ENCODE peak calls at places on chromosomes 11 and 22, in four cellular contexts. One of them, this sample, is unnamed.

GRCh38 chr11:104487035-104487775 is 323.3 kb upstream of the PDGFD start:
- DNase-seq in endodermal cell: no peak
- DNase-seq in adrenal gland: no peak
- DNase-seq in Caco-2: no peak
- DNase-seq in this sample: no peak

GRCh38 chr22:19393704-19394103 is 37.8 kb downstream of the HIRA start:
- DNase-seq in endodermal cell: peak; percentile 37
- DNase-seq in adrenal gland: no peak
- DNase-seq in Caco-2: no peak
- DNase-seq in this sample: no peak

GRCh38 chr11:78291754-78292108 is 103.0 kb downstream of the USP35 start:
- DNase-seq in endodermal cell: no peak
- DNase-seq in adrenal gland: no peak
- DNase-seq in Caco-2: no peak
- DNase-seq in this sample: no peak

GRCh38 chr22:35949243-35949642 is 79.4 kb downstream of the RBFOX2 start:
- DNase-seq in endodermal cell: no peak
- DNase-seq in adrenal gland: no peak
- DNase-seq in Caco-2: no peak
- DNase-seq in this sample: no peak

GRCh38 chr22:46033256-46034200 is 56.6 kb upstream of the WNT7B start:
- DNase-seq in endodermal cell: peak; percentile 26
- DNase-seq in adrenal gland: peak; percentile 45
- DNase-seq in Caco-2: no peak
- DNase-seq in this sample: no peak

GRCh38 chr22:19972251-19972650 is 30.6 kb upstream of the TXNRD2 start:
- DNase-seq in endodermal cell: no peak
- DNase-seq in adrenal gland: no peak
- DNase-seq in Caco-2: no peak
- DNase-seq in this sample: no peak

GRCh38 chr22:46017166-46017565 is 40.2 kb upstream of the WNT7B start:
- DNase-seq in endodermal cell: no peak
- DNase-seq in adrenal gland: no peak
- DNase-seq in Caco-2: no peak
- DNase-seq in this sample: no peak

GRCh38 chr22:37160037-37160436 is 10.3 kb upstream of the IL2RB start:
- DNase-seq in endodermal cell: peak; percentile 72
- DNase-seq in adrenal gland: no peak
- DNase-seq in Caco-2: no peak
- DNase-seq in this sample: no peak

GRCh38 chr11:134224710-134225662 is 515 bp downstream of the VPS26B start:
- DNase-seq in endodermal cell: peak; percentile 69
- DNase-seq in adrenal gland: peak; percentile 82
- DNase-seq in Caco-2: no peak
- DNase-seq in this sample: peak; percentile 50

GRCh38 chr22:20154602-20155183 is 3.8 kb upstream of the CCDC188 start:
- DNase-seq in endodermal cell: peak; percentile 66
- DNase-seq in adrenal gland: no peak
- DNase-seq in Caco-2: no peak
- DNase-seq in this sample: no peak

GRCh38 chr22:33513388-33514336 is 406.6 kb downstream of the LARGE1 start:
- DNase-seq in endodermal cell: no peak
- DNase-seq in adrenal gland: no peak
- DNase-seq in Caco-2: no peak
- DNase-seq in this sample: no peak

DNA sequence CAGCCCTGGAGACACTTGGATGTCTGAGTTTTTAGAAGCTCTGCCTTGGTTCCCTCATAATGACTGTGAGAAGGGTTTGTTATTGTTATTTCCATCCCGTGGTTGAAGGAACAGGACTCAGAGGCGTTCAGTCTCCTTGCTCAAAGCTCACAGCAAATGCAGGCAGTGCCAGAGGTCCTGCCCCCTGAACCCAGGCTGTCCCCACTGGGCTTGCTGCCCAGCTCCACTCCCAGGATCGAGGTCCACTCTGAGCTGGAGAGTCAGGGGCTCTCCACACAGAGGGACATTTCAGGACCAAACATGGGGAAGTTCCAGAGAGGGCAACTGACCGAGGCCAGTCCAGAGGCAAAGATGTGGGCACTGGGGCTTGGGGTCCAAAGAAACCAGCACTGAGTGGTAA is 14.8 kb downstream of the FGF4 start:
- DNase-seq in endodermal cell: no peak
- DNase-seq in adrenal gland: no peak
- DNase-seq in Caco-2: no peak
- DNase-seq in this sample: no peak
- H3K9me3 ChIP-seq in endodermal cell: no peaks in the 10 kb centered on the region
- H3K9me3 ChIP-seq in adrenal gland: no peaks in the 10 kb centered on the region
- H3K9me3 ChIP-seq in Caco-2: peaks cover 17% of the 10 kb centered on the region
- H3K9me3 ChIP-seq in this sample: no peaks in the 10 kb centered on the region

GRCh38 chr11:94871491-94872185 is 101.7 kb downstream of the CWC15 start:
- DNase-seq in endodermal cell: peak; percentile 31
- DNase-seq in adrenal gland: no peak
- DNase-seq in Caco-2: no peak
- DNase-seq in this sample: no peak
- H3K9me3 ChIP-seq in endodermal cell: no peaks in the 10 kb centered on the region
- H3K9me3 ChIP-seq in adrenal gland: no peaks in the 10 kb centered on the region
- H3K9me3 ChIP-seq in Caco-2: no peaks in the 10 kb centered on the region
- H3K9me3 ChIP-seq in this sample: no peaks in the 10 kb centered on the region

DNA sequence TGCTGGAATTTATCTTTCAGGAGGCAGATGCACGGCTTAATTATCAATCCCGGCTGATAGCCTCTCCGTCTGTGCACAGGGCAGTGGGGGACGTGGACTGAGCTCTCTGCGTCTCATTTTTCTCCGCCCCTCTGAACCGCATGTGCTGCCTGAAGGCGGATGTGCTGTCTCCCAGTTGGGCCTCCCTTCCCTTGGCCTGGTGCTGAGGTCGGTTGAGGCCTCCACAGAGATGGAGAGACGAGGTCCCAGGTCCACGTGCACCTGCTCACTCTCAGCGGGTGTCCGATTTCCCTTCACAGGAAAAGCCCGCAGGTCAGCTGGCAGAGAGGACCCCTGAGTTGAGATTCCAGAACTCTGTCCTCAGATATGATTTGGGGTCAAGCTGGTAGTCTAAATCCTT is 846.0 kb downstream of the BRD1 start:
- DNase-seq in endodermal cell: no peak
- DNase-seq in adrenal gland: no peak
- DNase-seq in Caco-2: no peak
- DNase-seq in this sample: no peak
- H3K9me3 ChIP-seq in endodermal cell: no peaks in the 10 kb centered on the region
- H3K9me3 ChIP-seq in adrenal gland: no peaks in the 10 kb centered on the region
- H3K9me3 ChIP-seq in Caco-2: no peaks in the 10 kb centered on the region
- H3K9me3 ChIP-seq in this sample: no peaks in the 10 kb centered on the region

GRCh38 chr11:75705541-75705940 is 12.1 kb upstream of the MOGAT2 start:
- DNase-seq in endodermal cell: no peak
- DNase-seq in adrenal gland: no peak
- DNase-seq in Caco-2: no peak
- DNase-seq in this sample: no peak

GRCh38 chr11:75700940-75701339 is 16.7 kb upstream of the MOGAT2 start:
- DNase-seq in endodermal cell: no peak
- DNase-seq in adrenal gland: no peak
- DNase-seq in Caco-2: no peak
- DNase-seq in this sample: no peak

GRCh38 chr11:75697906-75698563 is 19.6 kb upstream of the MOGAT2 start:
- DNase-seq in endodermal cell: no peak
- DNase-seq in adrenal gland: no peak
- DNase-seq in Caco-2: peak; percentile 96
- DNase-seq in this sample: no peak

GRCh38 chr11:75706260-75706729 is 11.3 kb upstream of the MOGAT2 start:
- DNase-seq in endodermal cell: peak; percentile 90
- DNase-seq in adrenal gland: peak; percentile 70
- DNase-seq in Caco-2: peak; percentile 67
- DNase-seq in this sample: peak; percentile 80

GRCh38 chr11:75703709-75704237 is 13.9 kb upstream of the MOGAT2 start:
- DNase-seq in endodermal cell: no peak
- DNase-seq in adrenal gland: no peak
- DNase-seq in Caco-2: no peak
- DNase-seq in this sample: no peak
- H3K9me3 ChIP-seq in endodermal cell: peaks cover 12% of the 10 kb centered on the region
- H3K9me3 ChIP-seq in adrenal gland: no peaks in the 10 kb centered on the region
- H3K9me3 ChIP-seq in Caco-2: peaks cover 22% of the 10 kb centered on the region
- H3K9me3 ChIP-seq in this sample: no peaks in the 10 kb centered on the region

DNA sequence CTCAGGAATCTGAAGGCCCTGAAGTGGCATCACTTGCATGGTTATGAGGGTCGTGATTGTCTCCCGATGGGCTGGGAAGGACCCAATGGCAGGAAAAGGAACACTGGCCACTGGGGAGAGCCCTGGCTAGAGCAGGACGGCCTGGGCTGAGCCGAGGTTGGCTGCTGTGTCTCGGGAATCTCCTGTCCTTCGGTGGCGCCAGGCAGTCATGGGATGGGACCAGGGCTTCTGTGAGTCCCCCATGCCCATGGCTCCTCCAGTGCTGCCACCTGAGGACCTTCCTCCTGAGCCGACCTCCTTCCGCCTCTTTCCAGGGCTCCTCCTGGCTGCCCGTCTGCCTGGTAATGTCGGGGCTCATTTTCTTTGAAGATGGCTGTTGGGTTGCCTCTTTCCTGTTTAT is 1394.0 kb downstream of the BRD1 start:
- DNase-seq in endodermal cell: no peak
- DNase-seq in adrenal gland: no peak
- DNase-seq in Caco-2: no peak
- DNase-seq in this sample: no peak
- H3K9me3 ChIP-seq in endodermal cell: no peaks in the 10 kb centered on the region
- H3K9me3 ChIP-seq in adrenal gland: no peaks in the 10 kb centered on the region
- H3K9me3 ChIP-seq in Caco-2: no peaks in the 10 kb centered on the region
- H3K9me3 ChIP-seq in this sample: no peaks in the 10 kb centered on the region

GRCh38 chr22:47372596-47373385 is 610.3 kb downstream of the TBC1D22A start:
- DNase-seq in endodermal cell: peak; percentile 11
- DNase-seq in adrenal gland: no peak
- DNase-seq in Caco-2: peak; percentile 15
- DNase-seq in this sample: no peak
- H3K9me3 ChIP-seq in endodermal cell: peaks cover 63% of the 10 kb centered on the region
- H3K9me3 ChIP-seq in adrenal gland: no peaks in the 10 kb centered on the region
- H3K9me3 ChIP-seq in Caco-2: no peaks in the 10 kb centered on the region
- H3K9me3 ChIP-seq in this sample: no peaks in the 10 kb centered on the region